ENCODE peak calls at places on chromosomes 12 and 14, in ten cellular contexts. M is A549, C is thoracic aorta, P is left ventricle myocardium inferior, R is body of pancreas, X is tibial artery, Z is kidney epithelial cell, I is upper lobe of right lung, E is NB4, K is ovary. F is an unnamed sample.

GRCh38 chr12:132266802-132267201 is 62.6 kb downstream of the GALNT9 start:
- DNase-seq in C (no peak), X (no peak), Z (no peak), R (no peak), I (no peak), E (no peak), M (no peak), K (no peak), P (no peak), F (no peak)

GRCh38 chr12:2212971-2213869 is 160.4 kb downstream of the CACNA1C start:
- DNase-seq in M (no peak), Z (no peak), R (peak), E (no peak), X (no peak), C (no peak), I (no peak), P (no peak), K (peak), F (no peak)

GRCh38 chr12:114917307-114917706 is 233.3 kb upstream of the TBX3 start:
- DNase-seq in P (no peak), I (no peak), E (no peak), R (no peak), Z (no peak), C (no peak), K (no peak), X (no peak), M (no peak), F (no peak)

GRCh38 chr12:117875652-117876491 is 92.9 kb downstream of the KSR2 start:
- DNase-seq in M (no peak), P (no peak), E (peak), Z (no peak), K (no peak), C (no peak), I (no peak), R (no peak), X (no peak), F (no peak)

GRCh38 chr12:52059582-52060497 is 8.6 kb downstream of the NR4A1 start:
- DNase-seq in I (peak), R (no peak), M (no peak), K (peak), C (no peak), P (no peak), Z (no peak), E (no peak), X (no peak), F (no peak)

GRCh38 chr14:51852541-51852940 is 7.9 kb upstream of the GNG2 start:
- DNase-seq in Z (no peak), I (no peak), P (no peak), K (no peak), M (no peak), R (no peak), C (no peak), E (no peak), X (no peak), F (no peak)

GRCh38 chr12:114360485-114360884 is 45.5 kb downstream of the TBX5 start:
- DNase-seq in P (no peak), M (no peak), C (no peak), I (no peak), X (no peak), R (no peak), Z (no peak), K (no peak), E (no peak), F (no peak)

GRCh38 chr14:91281346-91281745 is 36.8 kb upstream of the GPR68 start:
- DNase-seq in Z (no peak), R (no peak), M (no peak), C (no peak), P (no peak), X (no peak), I (no peak), E (no peak), K (no peak), F (peak)

GRCh38 chr12:123384318-123384993 is 524 bp downstream of the KMT5A start:
- DNase-seq in P (no peak), X (peak), M (no peak), C (no peak), I (no peak), K (no peak), E (peak), R (no peak), Z (no peak), F (no peak)

GRCh38 chr12:75487310-75487709 is 6.8 kb downstream of the GLIPR1 start:
- DNase-seq in R (no peak), M (no peak), I (no peak), C (no peak), E (no peak), K (no peak), X (no peak), Z (no peak), P (no peak), F (no peak)

GRCh38 chr12:6542209-6543009 is 8.1 kb downstream of the GAPDH start:
- DNase-seq in C (no peak), K (no peak), R (no peak), P (no peak), Z (no peak), X (no peak), I (no peak), E (no peak), M (no peak), F (no peak)

GRCh38 chr12:100265732-100266131 is 1.1 kb downstream of the DEPDC4 start:
- DNase-seq in K (no peak), P (no peak), M (no peak), I (no peak), C (no peak), Z (no peak), X (no peak), R (no peak), E (no peak), F (no peak)

GRCh38 chr14:49250109-49250508 is 336.1 kb downstream of the RPS29 start:
- DNase-seq in I (no peak), M (no peak), K (no peak), E (no peak), Z (no peak), R (no peak), C (no peak), X (no peak), P (no peak), F (no peak)

GRCh38 chr12:124392271-124392990 is 97.5 kb downstream of the RFLNA start:
- DNase-seq in C (no peak), I (no peak), P (no peak), Z (no peak), E (peak), R (peak), K (no peak), M (peak), X (peak), F (peak)

GRCh38 chr14:32201816-32202467 is at the start of gene RNU6-7:
- DNase-seq in E (peak), Z (no peak), R (peak), M (no peak), I (no peak), C (no peak), K (peak), P (peak), X (peak), F (no peak)

GRCh38 chr12:132622437-132623071 is 4.0 kb downstream of the P2RX2 start:
- DNase-seq in M (no peak), X (no peak), K (peak), R (peak), Z (no peak), P (no peak), C (peak), E (peak), I (no peak), F (peak)

GRCh38 chr14:104731249-104731924 is 7.4 kb downstream of the ADSS1 start:
- DNase-seq in P (no peak), C (no peak), I (no peak), X (no peak), M (peak), E (peak), R (no peak), K (no peak), Z (no peak), F (peak)

GRCh38 chr12:131907379-131908081 is 13.1 kb downstream of the ULK1 start:
- DNase-seq in K (no peak), C (no peak), Z (no peak), P (no peak), X (peak), I (no peak), E (no peak), M (no peak), R (no peak), F (no peak)

GRCh38 chr14:100398044-100398443 is 74.9 kb downstream of the SLC25A47 start:
- DNase-seq in I (no peak), X (no peak), M (no peak), E (no peak), R (no peak), Z (peak), C (no peak), P (no peak), K (no peak), F (no peak)

GRCh38 chr14:52154992-52155655 is 86.3 kb upstream of the NID2 start:
- DNase-seq in X (no peak), K (no peak), E (peak), M (no peak), Z (no peak), I (no peak), C (no peak), P (no peak), R (no peak), F (no peak)

GRCh38 chr14:42277840-42278239 is 671.2 kb downstream of the LRFN5 start:
- DNase-seq in M (no peak), P (no peak), R (no peak), E (no peak), X (no peak), Z (no peak), K (no peak), I (no peak), C (no peak), F (no peak)

GRCh38 chr14:97177016-97177415 is 379.8 kb downstream of the VRK1 start:
- DNase-seq in E (peak), I (no peak), Z (no peak), R (peak), C (no peak), K (no peak), M (peak), P (no peak), X (no peak), F (no peak)

DNA sequence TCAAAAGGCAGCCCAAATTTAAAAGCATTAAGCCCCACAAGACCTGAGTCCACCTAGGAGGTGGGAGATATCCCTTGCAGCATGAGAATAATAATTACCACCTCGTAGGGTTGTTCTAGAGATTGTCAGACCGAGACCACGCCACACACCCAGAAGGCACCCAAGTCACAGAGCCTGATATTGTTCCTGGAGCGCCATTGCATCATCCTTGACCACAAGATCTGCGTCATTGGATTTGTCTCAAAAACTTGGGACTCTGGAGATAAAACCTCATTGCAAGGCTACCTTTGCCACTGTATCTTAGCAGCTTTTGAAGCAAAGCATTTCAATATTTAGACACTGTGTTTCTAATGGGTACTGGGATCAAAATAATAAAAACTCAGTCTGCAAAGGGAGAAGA is 29.4 kb upstream of the PPP2R5C start:
- DNase-seq in R (peak), X (no peak), I (no peak), K (no peak), Z (no peak), M (no peak), E (peak), P (no peak), C (no peak), F (no peak)
- TF ChIP-seq CTCF in R (no peak), X (no peak), I (no peak), K (no peak), Z (no peak), M (no peak), E (no peak), P (no peak), C (no peak), F (no peak)

GRCh38 chr12:82529096-82529495 is 157.6 kb upstream of the TMTC2 start:
- DNase-seq in X (no peak), E (no peak), Z (no peak), C (no peak), P (no peak), R (no peak), K (no peak), I (no peak), M (no peak), F (no peak)

GRCh38 chr12:82525616-82526015 is 161.1 kb upstream of the TMTC2 start:
- DNase-seq in I (no peak), Z (no peak), K (no peak), C (no peak), M (no peak), P (no peak), E (no peak), X (no peak), R (no peak), F (no peak)

GRCh38 chr12:82527165-82527780 is 159.4 kb upstream of the TMTC2 start:
- DNase-seq in C (no peak), I (no peak), P (no peak), M (peak), Z (peak), E (peak), X (no peak), K (no peak), R (peak), F (peak)

GRCh38 chr12:82530394-82530793 is 156.3 kb upstream of the TMTC2 start:
- DNase-seq in E (no peak), X (no peak), I (no peak), M (no peak), R (no peak), Z (no peak), P (no peak), C (no peak), K (no peak), F (no peak)

GRCh38 chr12:82529954-82530353 is 156.8 kb upstream of the TMTC2 start:
- DNase-seq in M (no peak), Z (no peak), E (no peak), P (no peak), X (no peak), C (no peak), K (no peak), I (no peak), R (no peak), F (no peak)
- TF ChIP-seq CTCF in M (no peak), Z (no peak), E (no peak), P (no peak), X (no peak), C (no peak), K (no peak), I (no peak), R (no peak), F (no peak)

GRCh38 chr14:36997843-36998242 is 174.6 kb downstream of the SLC25A21 start:
- DNase-seq in I (no peak), M (no peak), C (no peak), Z (no peak), E (no peak), K (no peak), X (no peak), P (no peak), R (peak), F (no peak)

GRCh38 chr14:36996857-36997590 is 175.4 kb downstream of the SLC25A21 start:
- DNase-seq in X (no peak), I (no peak), K (no peak), Z (no peak), C (no peak), M (no peak), E (no peak), R (no peak), P (no peak), F (no peak)

GRCh38 chr14:36996133-36996856 is 176.1 kb downstream of the SLC25A21 start:
- DNase-seq in M (peak), R (peak), Z (peak), E (no peak), C (no peak), I (no peak), K (no peak), X (no peak), P (no peak), F (peak)
- TF ChIP-seq CTCF in M (no peak), R (no peak), Z (no peak), E (no peak), C (no peak), I (no peak), K (no peak), X (no peak), P (no peak), F (no peak)

GRCh38 chr12:89859513-89860220 is 151.0 kb upstream of the ATP2B1 start:
- DNase-seq in K (no peak), P (no peak), I (no peak), R (no peak), Z (no peak), M (no peak), E (no peak), X (no peak), C (no peak), F (no peak)
- TF ChIP-seq CTCF in K (no peak), P (no peak), I (no peak), R (no peak), Z (no peak), M (no peak), E (no peak), X (no peak), C (no peak), F (no peak)